ENCODE peak calls at places on chromosome 20, in seven cellular contexts. One of them, this sample, is unnamed.
A peak's percentile ranks its signal among the peaks of the same experiment; 100 is the strongest.

GRCh38 chr20:24970743-24971142 is 21.7 kb downstream of the CST7 start:
- DNase-seq in H9: peak; percentile 14
- DNase-seq in IMR-90: no peak
- DNase-seq in mesendoderm: no peak
- DNase-seq in mesenchymal stem cell: no peak
- DNase-seq in H1: no peak
- DNase-seq in trophoblast cell: no peak
- DNase-seq in this sample: no peak

GRCh38 chr20:59004493-59004762 is 2.6 kb downstream of the CTSZ start:
- DNase-seq in H9: no peak
- DNase-seq in IMR-90: no peak
- DNase-seq in mesendoderm: no peak
- DNase-seq in mesenchymal stem cell: no peak
- DNase-seq in H1: no peak
- DNase-seq in trophoblast cell: peak; percentile 30
- DNase-seq in this sample: no peak

GRCh38 chr20:56422131-56422823 is 10.2 kb downstream of the CASS4 start:
- DNase-seq in H9: no peak
- DNase-seq in IMR-90: peak; percentile 88
- DNase-seq in mesendoderm: no peak
- DNase-seq in mesenchymal stem cell: peak; percentile 69
- DNase-seq in H1: no peak
- DNase-seq in trophoblast cell: peak; percentile 65
- DNase-seq in this sample: no peak

GRCh38 chr20:18224968-18225568 is 63.3 kb upstream of the ZNF133 start:
- DNase-seq in H9: no peak
- DNase-seq in IMR-90: peak; percentile 64
- DNase-seq in mesendoderm: peak; percentile 54
- DNase-seq in mesenchymal stem cell: peak; percentile 54
- DNase-seq in H1: no peak
- DNase-seq in trophoblast cell: no peak
- DNase-seq in this sample: peak; percentile 67

GRCh38 chr20:39897058-39897457 is 792.0 kb downstream of the MAFB start:
- DNase-seq in H9: no peak
- DNase-seq in IMR-90: peak; percentile 97
- DNase-seq in mesendoderm: no peak
- DNase-seq in mesenchymal stem cell: peak; percentile 83
- DNase-seq in H1: no peak
- DNase-seq in trophoblast cell: no peak
- DNase-seq in this sample: no peak

GRCh38 chr20:15642676-15643075 is 930.6 kb downstream of the KIF16B start:
- DNase-seq in H9: no peak
- DNase-seq in IMR-90: peak; percentile 80
- DNase-seq in mesendoderm: no peak
- DNase-seq in mesenchymal stem cell: peak; percentile 80
- DNase-seq in H1: no peak
- DNase-seq in trophoblast cell: no peak
- DNase-seq in this sample: no peak

GRCh38 chr20:4217349-4217761 is 202.0 kb upstream of the RNF24 start:
- DNase-seq in H9: peak; percentile 52
- DNase-seq in IMR-90: no peak
- DNase-seq in mesendoderm: peak; percentile 68
- DNase-seq in mesenchymal stem cell: no peak
- DNase-seq in H1: no peak
- DNase-seq in trophoblast cell: peak; percentile 71
- DNase-seq in this sample: no peak

GRCh38 chr20:45406260-45407066 is 1.6 kb upstream of the DBNDD2 start:
- DNase-seq in H9: peak; percentile 71
- DNase-seq in IMR-90: no peak
- DNase-seq in mesendoderm: peak; percentile 49
- DNase-seq in mesenchymal stem cell: peak; percentile 36
- DNase-seq in H1: no peak
- DNase-seq in trophoblast cell: peak; percentile 22
- DNase-seq in this sample: peak; percentile 40

GRCh38 chr20:58650181-58650775 is 805 bp upstream of the STX16 start:
- DNase-seq in H9: peak; percentile 44
- DNase-seq in IMR-90: no peak
- DNase-seq in mesendoderm: no peak
- DNase-seq in mesenchymal stem cell: no peak
- DNase-seq in H1: no peak
- DNase-seq in trophoblast cell: no peak
- DNase-seq in this sample: peak; percentile 40

GRCh38 chr20:59792300-59792699 is 141.1 kb downstream of the SYCP2 start:
- DNase-seq in H9: no peak
- DNase-seq in IMR-90: no peak
- DNase-seq in mesendoderm: no peak
- DNase-seq in mesenchymal stem cell: no peak
- DNase-seq in H1: no peak
- DNase-seq in trophoblast cell: no peak
- DNase-seq in this sample: no peak

GRCh38 chr20:37209661-37210314 is 30.4 kb upstream of the MROH8 start:
- DNase-seq in H9: no peak
- DNase-seq in IMR-90: no peak
- DNase-seq in mesendoderm: no peak
- DNase-seq in mesenchymal stem cell: no peak
- DNase-seq in H1: no peak
- DNase-seq in trophoblast cell: no peak
- DNase-seq in this sample: no peak

GRCh38 chr20:1820137-1821074 is 74.8 kb upstream of the SIRPA start:
- DNase-seq in H9: no peak
- DNase-seq in IMR-90: peak; percentile 80
- DNase-seq in mesendoderm: no peak
- DNase-seq in mesenchymal stem cell: peak; percentile 74
- DNase-seq in H1: no peak
- DNase-seq in trophoblast cell: peak; percentile 26
- DNase-seq in this sample: no peak

GRCh38 chr20:1330075-1330830 is 1.3 kb upstream of the SDCBP2 start:
- DNase-seq in H9: no peak
- DNase-seq in IMR-90: no peak
- DNase-seq in mesendoderm: no peak
- DNase-seq in mesenchymal stem cell: no peak
- DNase-seq in H1: no peak
- DNase-seq in trophoblast cell: no peak
- DNase-seq in this sample: no peak

GRCh38 chr20:4476903-4477302 is 244.8 kb upstream of the PRND start:
- DNase-seq in H9: no peak
- DNase-seq in IMR-90: no peak
- DNase-seq in mesendoderm: no peak
- DNase-seq in mesenchymal stem cell: no peak
- DNase-seq in H1: no peak
- DNase-seq in trophoblast cell: no peak
- DNase-seq in this sample: no peak

GRCh38 chr20:50813801-50814200 is 18.9 kb downstream of the BCAS4 start:
- DNase-seq in H9: no peak
- DNase-seq in IMR-90: no peak
- DNase-seq in mesendoderm: no peak
- DNase-seq in mesenchymal stem cell: no peak
- DNase-seq in H1: no peak
- DNase-seq in trophoblast cell: no peak
- DNase-seq in this sample: no peak

GRCh38 chr20:50813101-50813643 is 18.3 kb downstream of the BCAS4 start:
- DNase-seq in H9: no peak
- DNase-seq in IMR-90: no peak
- DNase-seq in mesendoderm: no peak
- DNase-seq in mesenchymal stem cell: no peak
- DNase-seq in H1: no peak
- DNase-seq in trophoblast cell: no peak
- DNase-seq in this sample: no peak

GRCh38 chr20:50806126-50806768 is 11.4 kb downstream of the BCAS4 start:
- DNase-seq in H9: no peak
- DNase-seq in IMR-90: no peak
- DNase-seq in mesendoderm: no peak
- DNase-seq in mesenchymal stem cell: no peak
- DNase-seq in H1: no peak
- DNase-seq in trophoblast cell: no peak
- DNase-seq in this sample: no peak

GRCh38 chr20:50810842-50811241 is 16.0 kb downstream of the BCAS4 start:
- DNase-seq in H9: no peak
- DNase-seq in IMR-90: no peak
- DNase-seq in mesendoderm: no peak
- DNase-seq in mesenchymal stem cell: no peak
- DNase-seq in H1: no peak
- DNase-seq in trophoblast cell: no peak
- DNase-seq in this sample: no peak

DNA sequence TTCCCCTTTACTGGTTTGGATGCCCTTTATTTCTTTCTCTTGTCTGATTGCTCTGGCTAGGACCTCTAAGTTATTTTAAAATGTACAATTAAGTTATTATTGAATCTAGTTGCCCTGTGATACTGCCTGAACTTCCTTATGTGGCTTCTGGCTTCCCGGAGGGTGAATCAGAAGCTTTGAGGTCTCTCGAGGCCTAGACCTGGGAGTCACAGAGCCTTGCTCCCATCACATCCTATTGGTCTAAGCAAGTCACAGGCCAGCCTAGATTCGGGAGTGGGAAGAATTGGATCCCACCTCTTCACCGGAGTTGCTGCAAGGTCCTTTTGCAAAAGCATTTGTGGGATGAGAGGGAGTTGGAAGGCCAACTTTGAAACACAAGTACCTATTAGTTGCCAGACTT is 15.2 kb downstream of the BCAS4 start:
- DNase-seq in H9: no peak
- DNase-seq in IMR-90: no peak
- DNase-seq in mesendoderm: no peak
- DNase-seq in mesenchymal stem cell: no peak
- DNase-seq in H1: no peak
- DNase-seq in trophoblast cell: no peak
- DNase-seq in this sample: no peak
- H3K18ac ChIP-seq in H9: peak overlapping the region; percentile 46
- H3K18ac ChIP-seq in IMR-90: no peak overlapping the region
- H3K18ac ChIP-seq in mesendoderm: no peak overlapping the region
- H3K18ac ChIP-seq in mesenchymal stem cell: no peak overlapping the region
- H3K18ac ChIP-seq in H1: no peak overlapping the region
- H3K18ac ChIP-seq in trophoblast cell: no peak overlapping the region
- H3K18ac ChIP-seq in this sample: no peak overlapping the region

GRCh38 chr20:5674176-5674660 is 76.0 kb upstream of the SHLD1 start:
- DNase-seq in H9: no peak
- DNase-seq in IMR-90: peak; percentile 47
- DNase-seq in mesendoderm: no peak
- DNase-seq in mesenchymal stem cell: peak; percentile 26
- DNase-seq in H1: no peak
- DNase-seq in trophoblast cell: peak; percentile 77
- DNase-seq in this sample: no peak
- H2BK120ac ChIP-seq in H9: no peak overlapping the region
- H2BK120ac ChIP-seq in IMR-90: no peak overlapping the region
- H2BK120ac ChIP-seq in mesendoderm: no peak overlapping the region
- H2BK120ac ChIP-seq in mesenchymal stem cell: no peak overlapping the region
- H2BK120ac ChIP-seq in H1: no peak overlapping the region
- H2BK120ac ChIP-seq in trophoblast cell: no peak overlapping the region
- H2BK120ac ChIP-seq in this sample: no peak overlapping the region

GRCh38 chr20:22548040-22548439 is 36.3 kb downstream of the FOXA2 start:
- DNase-seq in H9: no peak
- DNase-seq in IMR-90: no peak
- DNase-seq in mesendoderm: no peak
- DNase-seq in mesenchymal stem cell: no peak
- DNase-seq in H1: no peak
- DNase-seq in trophoblast cell: no peak
- DNase-seq in this sample: no peak
- H3K18ac ChIP-seq in H9: no peak overlapping the region
- H3K18ac ChIP-seq in IMR-90: no peak overlapping the region
- H3K18ac ChIP-seq in mesendoderm: no peak overlapping the region
- H3K18ac ChIP-seq in mesenchymal stem cell: no peak overlapping the region
- H3K18ac ChIP-seq in H1: no peak overlapping the region
- H3K18ac ChIP-seq in trophoblast cell: no peak overlapping the region
- H3K18ac ChIP-seq in this sample: no peak overlapping the region

GRCh38 chr20:41217422-41217821 is 80.1 kb downstream of the PLCG1 start:
- DNase-seq in H9: no peak
- DNase-seq in IMR-90: no peak
- DNase-seq in mesendoderm: no peak
- DNase-seq in mesenchymal stem cell: no peak
- DNase-seq in H1: no peak
- DNase-seq in trophoblast cell: no peak
- DNase-seq in this sample: no peak
- H2BK120ac ChIP-seq in H9: no peak overlapping the region
- H2BK120ac ChIP-seq in IMR-90: no peak overlapping the region
- H2BK120ac ChIP-seq in mesendoderm: no peak overlapping the region
- H2BK120ac ChIP-seq in mesenchymal stem cell: no peak overlapping the region
- H2BK120ac ChIP-seq in H1: no peak overlapping the region
- H2BK120ac ChIP-seq in trophoblast cell: no peak overlapping the region
- H2BK120ac ChIP-seq in this sample: no peak overlapping the region

DNA sequence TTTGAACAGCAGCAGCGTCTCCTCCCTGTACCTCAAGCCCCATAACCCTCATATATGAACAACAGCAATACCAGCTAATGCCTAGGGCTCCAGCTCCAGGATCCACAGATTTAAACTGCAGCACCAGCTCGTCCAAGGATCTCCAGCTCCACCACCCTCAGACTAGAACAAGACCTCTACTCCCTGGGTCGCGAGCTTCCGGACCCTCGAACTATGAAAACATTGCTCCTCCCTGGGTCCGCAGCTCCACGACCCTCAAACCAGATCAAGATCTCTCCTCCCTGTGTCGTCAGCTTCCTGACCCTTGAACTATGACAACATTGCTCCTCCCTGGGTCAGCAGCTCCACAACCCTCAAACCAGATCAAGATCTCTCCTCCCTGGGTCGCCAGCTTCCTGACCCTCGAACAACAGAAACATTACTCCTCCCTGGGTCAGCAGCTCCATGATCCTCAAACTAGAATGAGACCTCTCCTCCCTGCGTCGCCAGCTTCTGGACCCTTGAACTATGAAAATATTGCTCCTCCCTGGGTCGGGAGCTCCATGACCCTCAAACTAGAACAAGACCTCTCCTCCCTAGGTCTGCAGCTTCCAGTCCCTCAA is 339.0 kb upstream of the SULF2 start:
- DNase-seq in H9: no peak
- DNase-seq in IMR-90: no peak
- DNase-seq in mesendoderm: no peak
- DNase-seq in mesenchymal stem cell: no peak
- DNase-seq in H1: no peak
- DNase-seq in trophoblast cell: no peak
- DNase-seq in this sample: no peak
- H3K18ac ChIP-seq in H9: no peak overlapping the region
- H3K18ac ChIP-seq in IMR-90: no peak overlapping the region
- H3K18ac ChIP-seq in mesendoderm: no peak overlapping the region
- H3K18ac ChIP-seq in mesenchymal stem cell: no peak overlapping the region
- H3K18ac ChIP-seq in H1: no peak overlapping the region
- H3K18ac ChIP-seq in trophoblast cell: no peak overlapping the region
- H3K18ac ChIP-seq in this sample: peak overlapping the region; percentile 48

GRCh38 chr20:16951876-16952275 is 203.7 kb downstream of the OTOR start:
- DNase-seq in H9: no peak
- DNase-seq in IMR-90: no peak
- DNase-seq in mesendoderm: no peak
- DNase-seq in mesenchymal stem cell: no peak
- DNase-seq in H1: no peak
- DNase-seq in trophoblast cell: peak; percentile 93
- DNase-seq in this sample: no peak

GRCh38 chr20:16953858-16954257 is 205.7 kb downstream of the OTOR start:
- DNase-seq in H9: no peak
- DNase-seq in IMR-90: no peak
- DNase-seq in mesendoderm: peak; percentile 90
- DNase-seq in mesenchymal stem cell: no peak
- DNase-seq in H1: no peak
- DNase-seq in trophoblast cell: no peak
- DNase-seq in this sample: no peak

GRCh38 chr20:16947346-16947943 is 199.3 kb downstream of the OTOR start:
- DNase-seq in H9: no peak
- DNase-seq in IMR-90: no peak
- DNase-seq in mesendoderm: no peak
- DNase-seq in mesenchymal stem cell: peak; percentile 10
- DNase-seq in H1: no peak
- DNase-seq in trophoblast cell: peak; percentile 37
- DNase-seq in this sample: no peak

GRCh38 chr20:16955971-16956370 is 207.8 kb downstream of the OTOR start:
- DNase-seq in H9: peak; percentile 37
- DNase-seq in IMR-90: no peak
- DNase-seq in mesendoderm: no peak
- DNase-seq in mesenchymal stem cell: no peak
- DNase-seq in H1: no peak
- DNase-seq in trophoblast cell: no peak
- DNase-seq in this sample: no peak

GRCh38 chr20:16952965-16953364 is 204.8 kb downstream of the OTOR start:
- DNase-seq in H9: no peak
- DNase-seq in IMR-90: no peak
- DNase-seq in mesendoderm: peak; percentile 42
- DNase-seq in mesenchymal stem cell: no peak
- DNase-seq in H1: no peak
- DNase-seq in trophoblast cell: no peak
- DNase-seq in this sample: peak; percentile 39
- H2BK120ac ChIP-seq in H9: no peak overlapping the region
- H2BK120ac ChIP-seq in IMR-90: no peak overlapping the region
- H2BK120ac ChIP-seq in mesendoderm: no peak overlapping the region
- H2BK120ac ChIP-seq in mesenchymal stem cell: no peak overlapping the region
- H2BK120ac ChIP-seq in H1: no peak overlapping the region
- H2BK120ac ChIP-seq in trophoblast cell: no peak overlapping the region
- H2BK120ac ChIP-seq in this sample: no peak overlapping the region